ENCODE peak calls at places on chromosomes 11 and 22, in seven cellular contexts. A, F, J, U, Q, N and Y are unnamed samples.

GRCh38 chr11:69365567-69365966 is 71.6 kb downstream of the MYEOV start:
- DNase-seq in A (no peak), F (no peak), J (no peak), U (no peak), Q (no peak), N (no peak), Y (no peak)

GRCh38 chr11:95596011-95596489 is 193.5 kb downstream of the FAM76B start:
- DNase-seq in A (peak), F (no peak), J (no peak), U (no peak), Q (no peak), N (no peak), Y (no peak)

GRCh38 chr11:42631223-42631843 is 680.5 kb upstream of the API5 start:
- DNase-seq in A (no peak), F (no peak), J (no peak), U (no peak), Q (no peak), N (no peak), Y (no peak)

GRCh38 chr11:276219-276618 is 2.0 kb upstream of the NLRP6 start:
- DNase-seq in A (no peak), F (no peak), J (no peak), U (no peak), Q (no peak), N (no peak), Y (no peak)

GRCh38 chr11:61092280-61092766 is 10.0 kb upstream of the CD5 start:
- DNase-seq in A (no peak), F (no peak), J (no peak), U (no peak), Q (peak), N (no peak), Y (peak)

GRCh38 chr11:128548655-128549255 is 38.6 kb downstream of the ETS1 start:
- DNase-seq in A (peak), F (no peak), J (no peak), U (no peak), Q (peak), N (peak), Y (no peak)

GRCh38 chr11:75421035-75421602 is 11.9 kb downstream of the KLHL35 start:
- DNase-seq in A (no peak), F (peak), J (no peak), U (no peak), Q (no peak), N (no peak), Y (no peak)

GRCh38 chr11:99068832-99069231 is 48.1 kb downstream of the CNTN5 start:
- DNase-seq in A (no peak), F (no peak), J (no peak), U (no peak), Q (no peak), N (no peak), Y (peak)

GRCh38 chr11:114166897-114167323 is 107.4 kb downstream of the ZBTB16 start:
- DNase-seq in A (peak), F (no peak), J (no peak), U (no peak), Q (no peak), N (no peak), Y (no peak)

GRCh38 chr11:122963981-122964380 is 17.7 kb downstream of the BSX start:
- DNase-seq in A (no peak), F (no peak), J (no peak), U (no peak), Q (no peak), N (no peak), Y (no peak)

GRCh38 chr22:41230399-41230785 is 10.3 kb downstream of the CHADL start:
- DNase-seq in A (no peak), F (no peak), J (no peak), U (no peak), Q (no peak), N (no peak), Y (no peak)
- H3K4me3 ChIP-seq in A (no peak), F (no peak), J (no peak), U (no peak), Q (no peak), N (no peak), Y (no peak)

DNA sequence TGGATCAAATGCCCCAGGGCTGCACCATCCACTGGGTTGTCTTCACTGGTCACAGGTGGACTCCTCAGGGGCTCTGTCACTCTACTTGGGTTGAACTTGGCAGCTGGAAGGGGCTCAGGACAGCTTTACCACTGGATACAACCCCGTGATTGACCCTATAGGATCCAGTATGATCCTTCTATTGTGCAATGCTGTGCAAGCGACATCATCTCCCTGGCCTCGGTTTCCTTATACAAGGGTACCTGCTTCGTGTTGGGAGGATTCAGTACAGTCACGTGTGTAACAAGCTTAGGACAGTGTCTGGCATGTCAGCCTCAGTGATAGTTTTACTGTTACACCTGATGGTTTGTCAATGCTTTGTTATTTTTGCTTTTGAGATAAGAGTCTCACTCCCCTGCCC is 20.5 kb upstream of the MIEF1 start:
- DNase-seq in A (no peak), F (no peak), J (no peak), U (no peak), Q (no peak), N (no peak), Y (no peak)
- TF ChIP-seq CTCF in A (no peak), F (no peak), J (no peak), U (no peak), Q (no peak), N (no peak), Y (no peak)

GRCh38 chr22:43829904-43830851 is 18.1 kb upstream of the EFCAB6 start:
- DNase-seq in A (peak), F (peak), J (no peak), U (no peak), Q (no peak), N (peak), Y (no peak)
- H3K4me3 ChIP-seq in A (peak), F (no peak), J (no peak), U (no peak), Q (no peak), N (no peak), Y (no peak)

DNA sequence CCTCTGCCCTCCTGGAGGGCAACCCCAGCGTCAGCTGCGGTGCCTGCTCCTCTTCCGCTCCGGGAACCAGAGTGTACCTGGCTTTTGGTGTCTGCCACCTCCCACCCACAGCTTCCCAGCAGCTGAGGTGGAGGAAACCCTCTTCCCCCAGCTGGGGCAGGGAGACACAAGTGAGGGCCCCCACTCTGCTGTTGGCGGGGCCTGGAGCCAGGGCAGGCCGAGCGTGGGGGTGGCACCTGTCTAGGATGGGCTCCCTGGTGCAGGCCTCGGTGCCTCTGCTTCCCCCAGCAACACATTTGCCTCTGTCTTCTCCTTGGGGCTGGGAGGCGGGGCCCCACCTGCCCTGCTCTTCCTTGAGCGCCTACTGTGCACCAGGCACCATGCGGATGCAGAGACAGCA is 6.4 kb downstream of the OSM start:
- DNase-seq in A (no peak), F (no peak), J (no peak), U (no peak), Q (no peak), N (no peak), Y (no peak)
- TF ChIP-seq CTCF in A (no peak), F (no peak), J (no peak), U (no peak), Q (no peak), N (no peak), Y (no peak)

GRCh38 chr11:67239795-67240574 is 26.3 kb upstream of the GRK2 start:
- DNase-seq in A (peak), F (peak), J (peak), U (peak), Q (peak), N (peak), Y (peak)

GRCh38 chr11:67245046-67245445 is 21.2 kb upstream of the GRK2 start:
- DNase-seq in A (no peak), F (no peak), J (no peak), U (no peak), Q (no peak), N (no peak), Y (no peak)

GRCh38 chr11:67238894-67239794 is 27.1 kb upstream of the GRK2 start:
- DNase-seq in A (peak), F (no peak), J (no peak), U (no peak), Q (no peak), N (no peak), Y (no peak)

GRCh38 chr11:67240575-67241389 is 25.5 kb upstream of the GRK2 start:
- DNase-seq in A (peak), F (peak), J (no peak), U (peak), Q (peak), N (peak), Y (peak)

DNA sequence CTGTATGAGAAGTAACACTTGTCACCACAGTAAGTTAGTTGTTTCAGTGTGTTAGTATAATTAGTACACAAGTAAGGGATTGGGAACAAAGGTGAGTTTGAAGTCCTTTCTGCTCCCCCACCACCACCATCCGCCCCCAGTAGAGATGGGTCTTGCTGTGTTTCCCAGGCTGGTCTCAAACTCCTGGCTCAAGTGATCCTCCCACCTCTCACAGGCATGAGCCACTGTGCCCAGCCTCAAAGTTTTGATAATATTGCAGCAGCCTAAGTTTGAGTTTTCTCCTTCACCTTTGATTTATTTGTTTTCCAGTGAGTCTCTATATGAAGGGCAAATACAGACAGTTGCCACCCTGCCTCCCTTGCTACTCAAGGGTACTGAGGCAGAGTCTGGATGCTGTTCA is 23.7 kb upstream of the GRK2 start:
- DNase-seq in A (no peak), F (no peak), J (no peak), U (no peak), Q (no peak), N (no peak), Y (no peak)
- H3K4me3 ChIP-seq in A (no peak), F (peak), J (no peak), U (no peak), Q (peak), N (no peak), Y (peak)

GRCh38 chr11:12247543-12248287 is 129.7 kb upstream of the PARVA start:
- DNase-seq in A (no peak), F (no peak), J (no peak), U (no peak), Q (no peak), N (no peak), Y (no peak)

GRCh38 chr11:12253843-12254281 is 123.5 kb upstream of the PARVA start:
- DNase-seq in A (no peak), F (no peak), J (no peak), U (no peak), Q (no peak), N (no peak), Y (no peak)

GRCh38 chr11:12249590-12250260 is 127.6 kb upstream of the PARVA start:
- DNase-seq in A (no peak), F (no peak), J (no peak), U (no peak), Q (no peak), N (no peak), Y (no peak)

GRCh38 chr11:12248330-12248729 is 129.0 kb upstream of the PARVA start:
- DNase-seq in A (peak), F (peak), J (no peak), U (no peak), Q (no peak), N (peak), Y (no peak)

GRCh38 chr11:12251651-12252560 is 125.5 kb upstream of the PARVA start:
- DNase-seq in A (no peak), F (no peak), J (no peak), U (no peak), Q (no peak), N (no peak), Y (no peak)
- TF ChIP-seq CTCF in A (no peak), F (no peak), J (no peak), U (no peak), Q (no peak), N (no peak), Y (no peak)

GRCh38 chr22:17131686-17132085 is 10.5 kb upstream of the TMEM121B start:
- DNase-seq in A (no peak), F (peak), J (no peak), U (no peak), Q (no peak), N (no peak), Y (no peak)
- H3K4me3 ChIP-seq in A (no peak), F (peak), J (no peak), U (no peak), Q (no peak), N (no peak), Y (no peak)

GRCh38 chr22:49439373-49439772 is 388.3 kb downstream of the BRD1 start:
- DNase-seq in A (no peak), F (no peak), J (no peak), U (no peak), Q (no peak), N (no peak), Y (no peak)

GRCh38 chr22:49435596-49435995 is 392.1 kb downstream of the BRD1 start:
- DNase-seq in A (no peak), F (peak), J (no peak), U (no peak), Q (no peak), N (no peak), Y (no peak)

GRCh38 chr22:49436056-49436455 is 391.6 kb downstream of the BRD1 start:
- DNase-seq in A (no peak), F (no peak), J (no peak), U (no peak), Q (no peak), N (no peak), Y (no peak)

GRCh38 chr22:49437956-49438355 is 389.7 kb downstream of the BRD1 start:
- DNase-seq in A (no peak), F (no peak), J (no peak), U (no peak), Q (no peak), N (no peak), Y (no peak)

DNA sequence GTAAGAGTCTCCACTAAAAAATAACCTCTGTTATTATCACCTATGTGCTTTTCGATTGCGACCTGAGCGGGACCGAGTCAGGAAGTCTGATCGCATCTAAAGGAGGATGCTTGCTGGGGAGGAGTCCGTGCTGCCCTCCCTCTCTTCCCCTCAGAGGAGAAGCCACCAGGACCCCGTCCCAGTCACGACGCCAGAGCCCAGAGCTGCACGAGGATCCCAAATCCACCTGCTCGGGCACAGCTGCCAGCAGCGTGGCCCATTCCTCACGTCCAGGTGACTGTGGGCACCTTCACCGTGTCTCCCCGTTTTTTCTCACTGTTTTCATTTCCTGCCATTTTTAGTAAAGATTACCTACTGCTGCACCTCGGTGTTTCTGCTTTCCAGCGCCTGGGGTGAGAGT is 390.3 kb downstream of the BRD1 start:
- DNase-seq in A (no peak), F (no peak), J (no peak), U (no peak), Q (no peak), N (no peak), Y (no peak)
- TF ChIP-seq CTCF in A (no peak), F (no peak), J (no peak), U (no peak), Q (no peak), N (no peak), Y (no peak)

GRCh38 chr11:67732045-67732787 is 57.8 kb upstream of the ALDH3B2 start:
- DNase-seq in A (no peak), F (no peak), J (peak), U (peak), Q (peak), N (no peak), Y (no peak)

DNA sequence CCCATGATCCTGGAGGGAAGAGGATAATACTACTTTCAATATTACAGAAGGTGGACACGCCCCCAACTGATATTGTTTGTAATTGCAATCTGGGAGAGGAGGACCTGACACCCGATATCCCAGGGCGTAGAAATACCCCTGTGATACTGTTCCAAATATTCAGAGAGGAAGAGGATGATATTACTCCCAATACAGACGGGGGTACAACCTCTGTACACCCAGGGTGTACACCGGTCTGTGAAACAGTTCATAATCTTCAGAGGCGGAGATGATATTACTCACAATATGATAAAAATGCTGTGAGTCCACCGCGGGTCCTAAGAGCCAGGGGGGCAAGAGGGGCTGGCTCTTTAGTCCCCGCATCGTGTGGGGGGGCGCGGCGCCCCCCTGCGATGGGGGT is 57.2 kb upstream of the ALDH3B2 start:
- DNase-seq in A (no peak), F (no peak), J (no peak), U (peak), Q (no peak), N (no peak), Y (no peak)
- H3K4me3 ChIP-seq in A (no peak), F (no peak), J (peak), U (peak), Q (no peak), N (no peak), Y (no peak)